ENCODE peak calls at places on chromosomes 5 and 9, in seven cellular contexts. K is upper lobe of right lung; I is CD4-positive, alpha-beta memory T cell; S is heart left ventricle; W is transverse colon; D is CD4-positive, CD25-positive, alpha-beta regulatory T cell; M is GM23248. T is an unnamed sample. For H3K27me3, the result is how much of the 10 kb centered on the place peaks cover.

GRCh38 chr5:36444582-36444999 is 142.9 kb upstream of the RANBP3L start:
- DNase-seq in K (no peak), I (no peak), S (peak), W (peak), D (no peak), M (peak), T (no peak)

GRCh38 chr5:18314192-18314778 is 680.0 kb downstream of the TAF11L14 start:
- DNase-seq in K (no peak), I (no peak), S (no peak), W (no peak), D (peak), M (peak), T (no peak)

GRCh38 chr5:127976525-127976924 is 107.0 kb upstream of the SLC12A2 start:
- DNase-seq in K (no peak), I (no peak), S (no peak), W (no peak), D (no peak), M (no peak), T (no peak)

GRCh38 chr9:126459965-126460843 is 133.6 kb downstream of the MVB12B start:
- DNase-seq in K (peak), I (no peak), S (no peak), W (no peak), D (no peak), M (no peak), T (no peak)

GRCh38 chr5:73119492-73120157 is 750 bp upstream of the TMEM171 start:
- DNase-seq in K (no peak), I (no peak), S (no peak), W (peak), D (no peak), M (no peak), T (peak)

GRCh38 chr9:108994695-108995094 is 18.6 kb downstream of the CTNNAL1 start:
- DNase-seq in K (no peak), I (no peak), S (peak), W (no peak), D (peak), M (no peak), T (no peak)

GRCh38 chr5:38598994-38599611 is 42.7 kb upstream of the LIFR start:
- DNase-seq in K (no peak), I (no peak), S (no peak), W (no peak), D (no peak), M (peak), T (no peak)

GRCh38 chr5:171484460-171484899 is 65.0 kb downstream of the FGF18 start:
- DNase-seq in K (no peak), I (no peak), S (no peak), W (peak), D (peak), M (peak), T (no peak)

GRCh38 chr5:58745350-58745749 is 162.5 kb downstream of the RAB3C start:
- DNase-seq in K (no peak), I (no peak), S (no peak), W (no peak), D (no peak), M (no peak), T (no peak)

GRCh38 chr5:41648976-41649375 is 138.6 kb upstream of the PLCXD3 start:
- DNase-seq in K (no peak), I (no peak), S (no peak), W (no peak), D (no peak), M (no peak), T (no peak)

GRCh38 chr5:159178978-159179377 is 30.4 kb downstream of the RNF145 start:
- DNase-seq in K (no peak), I (no peak), S (no peak), W (peak), D (peak), M (peak), T (no peak)

GRCh38 chr5:169435506-169436230 is 134.7 kb upstream of the SLIT3 start:
- DNase-seq in K (no peak), I (no peak), S (no peak), W (no peak), D (no peak), M (peak), T (no peak)

GRCh38 chr5:179272326-179273073 is 72.8 kb downstream of the ADAMTS2 start:
- DNase-seq in K (peak), I (no peak), S (no peak), W (no peak), D (no peak), M (no peak), T (no peak)

GRCh38 chr5:169404223-169404622 is 103.3 kb upstream of the SLIT3 start:
- DNase-seq in K (no peak), I (no peak), S (no peak), W (no peak), D (no peak), M (peak), T (no peak)

GRCh38 chr9:125749951-125750655 is 2.9 kb downstream of the PBX3 start:
- DNase-seq in K (no peak), I (no peak), S (no peak), W (no peak), D (no peak), M (peak), T (no peak)

GRCh38 chr9:124500796-124501611 is 6.2 kb downstream of the NR5A1 start:
- DNase-seq in K (no peak), I (no peak), S (no peak), W (no peak), D (no peak), M (peak), T (no peak)
- H3K27me3 ChIP-seq in K (half or more), I (under half), S (half or more), W (half or more), D (under half), M (under half), T (under half)

GRCh38 chr9:973295-973842 is 3.1 kb upstream of the DMRT3 start:
- DNase-seq in K (no peak), I (no peak), S (no peak), W (no peak), D (no peak), M (no peak), T (no peak)

GRCh38 chr9:975740-976257 is 656 bp upstream of the DMRT3 start:
- DNase-seq in K (no peak), I (no peak), S (no peak), W (no peak), D (no peak), M (no peak), T (no peak)

GRCh38 chr9:972512-973294 is 3.8 kb upstream of the DMRT3 start:
- DNase-seq in K (no peak), I (no peak), S (no peak), W (no peak), D (no peak), M (no peak), T (no peak)

GRCh38 chr9:974993-975739 is 1.3 kb upstream of the DMRT3 start:
- DNase-seq in K (no peak), I (no peak), S (no peak), W (no peak), D (no peak), M (no peak), T (no peak)

GRCh38 chr9:974064-974992 is 2.1 kb upstream of the DMRT3 start:
- DNase-seq in K (no peak), I (no peak), S (no peak), W (no peak), D (no peak), M (no peak), T (no peak)
- H3K27me3 ChIP-seq in K (half or more), I (half or more), S (half or more), W (half or more), D (under half), M (half or more), T (half or more)

DNA sequence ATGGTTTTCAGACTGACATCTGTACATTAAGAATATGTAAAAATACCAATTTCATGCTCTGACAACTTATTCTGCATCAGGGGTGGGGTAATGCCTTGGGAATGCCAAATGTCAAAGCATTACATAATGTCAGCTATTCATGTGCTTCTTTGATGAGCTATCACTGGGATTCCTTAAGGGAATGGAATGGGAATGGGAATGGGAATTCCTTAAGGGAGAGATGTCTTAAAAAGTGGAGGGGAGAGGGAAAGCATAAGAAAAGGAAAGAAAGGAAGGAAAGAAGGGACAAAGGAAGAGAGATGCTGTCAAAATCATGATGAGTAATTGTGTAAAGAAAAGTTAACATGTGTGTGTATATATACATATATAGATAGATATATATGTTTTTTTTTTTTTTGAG is 22.5 kb upstream of the PAX5 start:
- DNase-seq in K (no peak), I (no peak), S (no peak), W (no peak), D (no peak), M (no peak), T (no peak)
- H3K27me3 ChIP-seq in K (under half), I (under half), S (under half), W (half or more), D (under half), M (half or more), T (under half)

GRCh38 chr5:135007749-135008363 is 26.2 kb downstream of the PITX1 start:
- DNase-seq in K (no peak), I (no peak), S (no peak), W (no peak), D (no peak), M (no peak), T (no peak)
- H3K27me3 ChIP-seq in K (under half), I (under half), S (under half), W (under half), D (under half), M (under half), T (under half)

DNA sequence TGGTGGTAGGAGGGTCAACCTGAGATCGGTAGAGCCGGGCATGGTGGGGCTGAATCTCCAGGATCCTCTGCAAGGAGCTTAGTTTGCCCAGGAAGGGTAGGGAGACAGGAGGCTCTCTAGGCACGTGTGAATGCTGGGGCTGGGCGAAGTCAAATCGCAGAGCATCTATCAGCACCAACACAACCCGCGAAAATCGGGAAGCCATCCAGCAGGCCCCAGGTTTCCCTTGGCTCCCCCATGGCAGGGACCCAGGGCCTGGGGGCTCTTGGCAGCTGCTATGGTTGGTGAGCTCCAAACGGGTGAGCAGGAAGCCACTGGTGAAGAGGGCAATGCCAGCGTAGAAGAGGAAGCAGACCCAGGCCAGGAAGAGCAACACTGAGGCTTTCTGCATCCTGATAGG is 1.2 kb downstream of the PIGO start:
- DNase-seq in K (no peak), I (no peak), S (no peak), W (no peak), D (no peak), M (no peak), T (no peak)
- H3K27me3 ChIP-seq in K (under half), I (under half), S (under half), W (under half), D (under half), M (under half), T (under half)

T was measured in effector memory CD4-positive, alpha-beta T cell.